ENCODE peak calls at places on chromosomes 6 and 20, in four cellular contexts. One of them, this sample, is unnamed.

GRCh38 chr20:43691928-43692524 is 25.1 kb downstream of the MYBL2 start:
- DNase-seq in GM13977: peak; percentile 76
- DNase-seq in AG04449: no peak
- DNase-seq in GM12865: peak; percentile 78
- DNase-seq in this sample: no peak

GRCh38 chr6:54003316-54003715 is 107.9 kb upstream of the MLIP start:
- DNase-seq in GM13977: no peak
- DNase-seq in GM12865: no peak
- DNase-seq in AG04449: no peak
- DNase-seq in this sample: no peak

GRCh38 chr6:170283212-170284081 is 7.4 kb downstream of the DLL1 start:
- DNase-seq in GM13977: no peak
- DNase-seq in GM12865: no peak
- DNase-seq in AG04449: no peak
- DNase-seq in this sample: no peak

GRCh38 chr6:166815629-166816028 is 140.7 kb downstream of the RNASET2 start:
- DNase-seq in GM13977: no peak
- DNase-seq in AG04449: no peak
- DNase-seq in GM12865: no peak
- DNase-seq in this sample: no peak

GRCh38 chr20:37573626-37574198 is 46.0 kb upstream of the BLCAP start:
- DNase-seq in AG04449: no peak
- DNase-seq in GM13977: no peak
- DNase-seq in GM12865: no peak
- DNase-seq in this sample: no peak

GRCh38 chr6:111715321-111715720 is 109.6 kb upstream of the TRAF3IP2 start:
- DNase-seq in GM12865: no peak
- DNase-seq in GM13977: no peak
- DNase-seq in AG04449: no peak
- DNase-seq in this sample: no peak

GRCh38 chr6:104625536-104625935 is 234.2 kb downstream of the HACE1 start:
- DNase-seq in GM13977: no peak
- DNase-seq in GM12865: no peak
- DNase-seq in AG04449: peak; percentile 57
- DNase-seq in this sample: peak; percentile 9

GRCh38 chr6:112049051-112049799 is 4.7 kb upstream of the CCN6 start:
- DNase-seq in GM12865: no peak
- DNase-seq in AG04449: no peak
- DNase-seq in GM13977: no peak
- DNase-seq in this sample: peak; percentile 82

GRCh38 chr20:11712611-11713160 is 205.0 kb upstream of the BTBD3 start:
- DNase-seq in GM12865: no peak
- DNase-seq in AG04449: no peak
- DNase-seq in GM13977: no peak
- DNase-seq in this sample: no peak

GRCh38 chr20:33419140-33419974 is 18.0 kb upstream of the CDK5RAP1 start:
- DNase-seq in GM13977: no peak
- DNase-seq in AG04449: no peak
- DNase-seq in GM12865: no peak
- DNase-seq in this sample: no peak

GRCh38 chr6:12150812-12151432 is 138.8 kb downstream of the HIVEP1 start:
- DNase-seq in GM12865: peak; percentile 49
- DNase-seq in GM13977: no peak
- DNase-seq in AG04449: no peak
- DNase-seq in this sample: no peak

GRCh38 chr20:46994341-46994740 is 99.7 kb downstream of the EYA2 start:
- DNase-seq in AG04449: no peak
- DNase-seq in GM12865: peak; percentile 89
- DNase-seq in GM13977: peak; percentile 61
- DNase-seq in this sample: no peak

GRCh38 chr6:19322691-19323470 is 514.3 kb upstream of the ID4 start:
- DNase-seq in GM12865: no peak
- DNase-seq in GM13977: no peak
- DNase-seq in AG04449: no peak
- DNase-seq in this sample: no peak

GRCh38 chr6:89928604-89929003 is 34.3 kb downstream of the GJA10 start:
- DNase-seq in AG04449: no peak
- DNase-seq in GM12865: no peak
- DNase-seq in GM13977: no peak
- DNase-seq in this sample: no peak

GRCh38 chr6:159974932-159975331 is 6.0 kb downstream of the IGF2R start:
- DNase-seq in GM13977: no peak
- DNase-seq in AG04449: no peak
- DNase-seq in GM12865: no peak
- DNase-seq in this sample: no peak

GRCh38 chr20:32007787-32008616 is 2.2 kb upstream of the CCM2L start:
- DNase-seq in GM12865: no peak
- DNase-seq in AG04449: no peak
- DNase-seq in GM13977: no peak
- DNase-seq in this sample: no peak

GRCh38 chr6:154555075-154555677 is 44.7 kb upstream of the CNKSR3 start:
- DNase-seq in GM12865: no peak
- DNase-seq in GM13977: no peak
- DNase-seq in AG04449: no peak
- DNase-seq in this sample: peak; percentile 95

GRCh38 chr20:38937000-38937399 is 10.8 kb downstream of the FAM83D start:
- DNase-seq in AG04449: no peak
- DNase-seq in GM13977: no peak
- DNase-seq in GM12865: no peak
- DNase-seq in this sample: no peak

GRCh38 chr20:38940644-38941043 is 14.4 kb downstream of the FAM83D start:
- DNase-seq in GM12865: no peak
- DNase-seq in AG04449: no peak
- DNase-seq in GM13977: no peak
- DNase-seq in this sample: no peak

GRCh38 chr20:38937978-38938473 is 11.8 kb downstream of the FAM83D start:
- DNase-seq in GM13977: no peak
- DNase-seq in AG04449: no peak
- DNase-seq in GM12865: no peak
- DNase-seq in this sample: no peak

GRCh38 chr20:38939686-38940085 is 13.5 kb downstream of the FAM83D start:
- DNase-seq in AG04449: no peak
- DNase-seq in GM12865: no peak
- DNase-seq in GM13977: no peak
- DNase-seq in this sample: no peak

GRCh38 chr20:38941726-38942389 is 15.6 kb downstream of the FAM83D start:
- DNase-seq in AG04449: no peak
- DNase-seq in GM13977: no peak
- DNase-seq in GM12865: no peak
- DNase-seq in this sample: no peak
- TF ChIP-seq CTCF in AG04449: no peak
- TF ChIP-seq CTCF in GM13977: no peak
- TF ChIP-seq CTCF in GM12865: peak; percentile 1
- TF ChIP-seq CTCF in this sample: no peak

GRCh38 chr6:51129043-51129442 is 310.4 kb downstream of the TFAP2B start:
- DNase-seq in AG04449: no peak
- DNase-seq in GM13977: no peak
- DNase-seq in GM12865: no peak
- DNase-seq in this sample: no peak
- TF ChIP-seq CTCF in AG04449: no peak
- TF ChIP-seq CTCF in GM13977: no peak
- TF ChIP-seq CTCF in GM12865: no peak
- TF ChIP-seq CTCF in this sample: no peak

GRCh38 chr20:53413188-53413631 is 180.4 kb downstream of the ZNF217 start:
- DNase-seq in GM13977: peak; percentile 82
- DNase-seq in AG04449: no peak
- DNase-seq in GM12865: peak; percentile 90
- DNase-seq in this sample: no peak
- TF ChIP-seq CTCF in GM13977: peak; percentile 93
- TF ChIP-seq CTCF in AG04449: no peak
- TF ChIP-seq CTCF in GM12865: peak; percentile 96
- TF ChIP-seq CTCF in this sample: peak; percentile 57

GRCh38 chr6:114144887-114145851 is 174.2 kb upstream of the HDAC2 start:
- DNase-seq in AG04449: no peak
- DNase-seq in GM13977: no peak
- DNase-seq in GM12865: no peak
- DNase-seq in this sample: no peak
- TF ChIP-seq CTCF in AG04449: no peak
- TF ChIP-seq CTCF in GM13977: no peak
- TF ChIP-seq CTCF in GM12865: no peak
- TF ChIP-seq CTCF in this sample: no peak

GRCh38 chr6:75563032-75563431 is 38.6 kb upstream of the SENP6 start:
- DNase-seq in GM13977: peak; percentile 27
- DNase-seq in GM12865: peak; percentile 64
- DNase-seq in AG04449: no peak
- DNase-seq in this sample: peak; percentile 7
- TF ChIP-seq CTCF in GM13977: peak; percentile 58
- TF ChIP-seq CTCF in GM12865: peak; percentile 59
- TF ChIP-seq CTCF in AG04449: peak; percentile 39
- TF ChIP-seq CTCF in this sample: peak; percentile 66

GRCh38 chr20:9169409-9169808 is 100.5 kb downstream of the PLCB4 start:
- DNase-seq in GM13977: no peak
- DNase-seq in AG04449: no peak
- DNase-seq in GM12865: no peak
- DNase-seq in this sample: no peak

GRCh38 chr20:9177278-9177677 is 108.4 kb downstream of the PLCB4 start:
- DNase-seq in AG04449: no peak
- DNase-seq in GM12865: no peak
- DNase-seq in GM13977: no peak
- DNase-seq in this sample: peak; percentile 38

DNA sequence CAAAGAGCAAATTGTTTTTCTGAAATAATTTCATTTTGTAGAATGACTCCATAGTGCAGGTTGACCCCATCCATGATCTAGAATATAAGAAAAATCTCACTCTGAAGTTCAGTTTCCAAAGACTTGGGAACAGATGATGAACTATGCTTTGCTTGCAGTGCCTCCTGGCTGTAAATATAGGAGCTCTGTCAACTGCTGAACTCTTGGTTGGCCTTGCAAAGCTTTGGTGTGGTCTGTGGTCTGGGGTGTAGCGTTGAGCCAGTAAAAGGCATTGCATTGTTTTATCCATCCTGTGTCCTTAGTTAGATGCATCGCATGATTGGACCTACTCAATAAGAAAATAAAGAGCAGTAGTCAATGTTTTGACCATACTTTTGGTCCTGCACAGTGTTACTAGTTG is 104.0 kb downstream of the PLCB4 start:
- DNase-seq in AG04449: no peak
- DNase-seq in GM13977: no peak
- DNase-seq in GM12865: no peak
- DNase-seq in this sample: no peak
- TF ChIP-seq CTCF in AG04449: peak; percentile 8
- TF ChIP-seq CTCF in GM13977: no peak
- TF ChIP-seq CTCF in GM12865: no peak
- TF ChIP-seq CTCF in this sample: peak; percentile 56

GRCh38 chr6:35044145-35044745 is 96.9 kb downstream of the TCP11 start:
- DNase-seq in AG04449: no peak
- DNase-seq in GM13977: no peak
- DNase-seq in GM12865: no peak
- DNase-seq in this sample: no peak

GRCh38 chr6:35043381-35043780 is 97.8 kb downstream of the TCP11 start:
- DNase-seq in GM13977: no peak
- DNase-seq in AG04449: no peak
- DNase-seq in GM12865: no peak
- DNase-seq in this sample: no peak

GRCh38 chr6:35046098-35046497 is 95.0 kb downstream of the TCP11 start:
- DNase-seq in GM13977: no peak
- DNase-seq in AG04449: no peak
- DNase-seq in GM12865: no peak
- DNase-seq in this sample: no peak

GRCh38 chr6:35046862-35047261 is 94.3 kb downstream of the TCP11 start:
- DNase-seq in GM13977: no peak
- DNase-seq in GM12865: no peak
- DNase-seq in AG04449: no peak
- DNase-seq in this sample: no peak

DNA sequence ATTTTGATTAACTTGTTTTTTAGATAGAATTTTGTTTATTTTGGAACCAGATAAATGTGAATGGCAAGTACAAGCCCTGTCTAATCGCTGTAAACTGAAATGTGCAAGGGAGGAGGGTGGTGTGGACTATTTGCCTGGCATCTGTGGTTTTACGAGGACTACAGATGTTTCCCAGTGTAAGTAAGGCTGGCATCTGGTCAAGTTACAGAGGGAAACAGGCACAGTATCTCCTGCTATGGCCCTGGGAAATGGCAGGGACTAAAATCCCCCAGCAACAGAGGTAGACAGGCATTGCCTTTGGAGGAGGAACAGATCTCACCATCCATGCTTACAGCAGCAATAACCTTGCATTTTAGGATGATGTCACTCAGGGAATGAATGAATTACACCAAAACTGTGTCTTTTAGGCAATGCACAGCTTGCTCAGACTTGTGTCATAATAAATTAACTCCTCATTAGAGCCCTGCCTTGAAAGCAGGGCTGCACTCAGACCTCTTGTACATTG is 96.3 kb downstream of the TCP11 start:
- DNase-seq in GM12865: no peak
- DNase-seq in AG04449: no peak
- DNase-seq in GM13977: no peak
- DNase-seq in this sample: no peak
- TF ChIP-seq CTCF in GM12865: no peak
- TF ChIP-seq CTCF in AG04449: no peak
- TF ChIP-seq CTCF in GM13977: no peak
- TF ChIP-seq CTCF in this sample: no peak

GRCh38 chr20:59030911-59031310 is 1.2 kb downstream of the ATP5F1E start:
- DNase-seq in AG04449: no peak
- DNase-seq in GM12865: no peak
- DNase-seq in GM13977: no peak
- DNase-seq in this sample: no peak
- TF ChIP-seq CTCF in AG04449: no peak
- TF ChIP-seq CTCF in GM12865: no peak
- TF ChIP-seq CTCF in GM13977: no peak
- TF ChIP-seq CTCF in this sample: no peak

This sample was measured in epithelial cell of proximal tubule.